ENCODE peak calls at places on chromosome 7, in four cellular contexts. O is HEK293T, Q is GM12878, R is K562. C is an unnamed sample.

GRCh38 chr7:90999989-91000979 is 263.9 kb upstream of the FZD1 start:
- DNase-seq in O (no peak), Q (no peak), R (no peak), C (no peak)

GRCh38 chr7:74015670-74016069 is 12.3 kb upstream of the ELN start:
- DNase-seq in O (no peak), Q (no peak), R (no peak), C (no peak)

GRCh38 chr7:22351329-22351692 is 5.6 kb downstream of the RAPGEF5 start:
- DNase-seq in O (no peak), Q (peak; percentile 66), R (no peak), C (peak; percentile 69)

GRCh38 chr7:20470082-20470481 is 139.4 kb downstream of the ITGB8 start:
- DNase-seq in O (no peak), Q (no peak), R (no peak), C (no peak)

GRCh38 chr7:64869121-64869725 is 33.9 kb upstream of the ZNF273 start:
- DNase-seq in O (no peak), Q (no peak), R (no peak), C (no peak)

GRCh38 chr7:56175784-56176183 is 59.6 kb upstream of the NUPR2 start:
- DNase-seq in O (no peak), Q (no peak), R (no peak), C (no peak)

GRCh38 chr7:41698114-41698513 is 4.8 kb downstream of the INHBA start:
- DNase-seq in O (no peak), Q (no peak), R (no peak), C (no peak)

GRCh38 chr7:38169862-38170261 is 8.2 kb upstream of the STARD3NL start:
- DNase-seq in O (no peak), Q (peak; percentile 85), R (peak; percentile 24), C (no peak)

GRCh38 chr7:44377681-44378421 is 52.5 kb upstream of the CAMK2B start:
- DNase-seq in O (peak; percentile 4), Q (peak; percentile 68), R (no peak), C (no peak)
- TF ChIP-seq TARDBP in O (no peak), Q (no peak), R (no peak), C (no peak)

DNA sequence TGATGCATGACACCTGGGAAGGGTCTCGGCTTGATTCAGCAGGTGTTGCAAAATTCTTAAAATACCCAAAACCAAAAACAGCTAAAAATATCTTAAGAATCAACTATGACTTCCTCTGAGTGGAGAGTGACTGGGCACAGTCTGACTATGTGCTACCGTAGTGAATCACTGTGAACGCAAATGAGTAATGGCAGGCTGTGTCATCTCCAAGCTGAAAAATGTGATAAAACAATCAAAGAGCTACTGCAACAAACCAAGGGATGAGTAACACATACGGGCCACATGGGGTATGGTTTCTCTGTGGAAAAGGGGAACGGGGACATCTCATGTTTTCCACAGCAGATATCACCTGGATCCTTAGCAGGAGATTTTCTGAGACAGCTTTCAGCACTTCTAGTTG is 127.5 kb downstream of the ABCA13 start:
- DNase-seq in O (no peak), Q (no peak), R (no peak), C (no peak)
- TF ChIP-seq TARDBP in O (no peak), Q (no peak), R (no peak), C (no peak)

GRCh38 chr7:46156039-46156438 is 235.0 kb upstream of the IGFBP3 start:
- DNase-seq in O (no peak), Q (no peak), R (no peak), C (no peak)
- TF ChIP-seq TARDBP in O (no peak), Q (no peak), R (no peak), C (no peak)

GRCh38 chr7:1247527-1248041 is 14.9 kb downstream of the UNCX start:
- DNase-seq in O (no peak), Q (no peak), R (no peak), C (no peak)
- TF ChIP-seq TARDBP in O (no peak), Q (no peak), R (no peak), C (no peak)

GRCh38 chr7:1055491-1056005 is 11.2 kb downstream of the GPR146 start:
- DNase-seq in O (no peak), Q (no peak), R (no peak), C (no peak)

GRCh38 chr7:1054438-1055083 is 10.2 kb downstream of the GPR146 start:
- DNase-seq in O (no peak), Q (no peak), R (no peak), C (no peak)

GRCh38 chr7:1056006-1056784 is 11.8 kb downstream of the GPR146 start:
- DNase-seq in O (no peak), Q (no peak), R (no peak), C (no peak)

GRCh38 chr7:1053816-1054370 is 9.5 kb downstream of the GPR146 start:
- DNase-seq in O (no peak), Q (no peak), R (no peak), C (no peak)

DNA sequence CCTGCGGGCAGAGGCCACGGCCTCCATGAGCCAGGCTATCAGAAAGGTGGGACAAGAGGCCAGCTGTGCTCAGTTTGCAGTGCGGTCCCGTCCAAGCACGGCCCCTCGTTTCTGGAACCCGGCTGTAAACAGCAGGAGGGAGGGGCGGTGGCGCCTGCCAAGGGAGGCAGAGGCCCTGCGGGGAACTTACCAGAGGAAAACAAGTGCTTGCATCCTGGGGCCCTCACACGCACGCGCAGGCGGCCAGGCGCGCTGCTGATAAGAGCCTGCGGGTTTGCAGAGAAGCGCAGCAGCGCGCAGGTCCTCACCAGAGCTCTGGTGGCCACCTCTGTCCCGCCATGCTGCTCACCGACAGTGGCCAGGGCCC is 10.7 kb downstream of the GPR146 start:
- DNase-seq in O (peak; percentile 69), Q (no peak), R (peak; percentile 95), C (no peak)
- TF ChIP-seq TARDBP in O (no peak), Q (no peak), R (no peak), C (no peak)

C was measured in HepG2.